ENCODE peak calls at places on chromosome 2, in six cellular contexts. D, S, P, X, A and J are unnamed samples.

GRCh38 chr2:156982615-156983014 is 274.9 kb upstream of the GALNT5 start:
- DNase-seq in D (peak), S (no peak), P (no peak), X (no peak), A (no peak), J (no peak)

GRCh38 chr2:13522917-13523821 is 806.4 kb downstream of the TRIB2 start:
- DNase-seq in D (no peak), S (no peak), P (no peak), X (no peak), A (peak), J (no peak)

GRCh38 chr2:69734858-69735574 is 6.9 kb upstream of the ANXA4 start:
- DNase-seq in D (no peak), S (no peak), P (no peak), X (no peak), A (peak), J (no peak)

GRCh38 chr2:220335591-220335915 is 708.1 kb downstream of the SLC4A3 start:
- DNase-seq in D (no peak), S (no peak), P (no peak), X (no peak), A (no peak), J (no peak)

GRCh38 chr2:172350844-172351480 is 76.4 kb upstream of the ITGA6 start:
- DNase-seq in D (no peak), S (no peak), P (no peak), X (no peak), A (no peak), J (no peak)

GRCh38 chr2:104583791-104584190 is 270.1 kb upstream of the POU3F3 start:
- DNase-seq in D (no peak), S (no peak), P (peak), X (no peak), A (no peak), J (no peak)

GRCh38 chr2:191322838-191323506 is 77.8 kb downstream of the MYO1B start:
- DNase-seq in D (no peak), S (no peak), P (no peak), X (no peak), A (peak), J (no peak)

GRCh38 chr2:71117064-71117463 is 13.0 kb downstream of the MCEE start:
- DNase-seq in D (no peak), S (no peak), P (no peak), X (no peak), A (no peak), J (no peak)

GRCh38 chr2:37156071-37156856 is 516 bp downstream of the EIF2AK2 start:
- DNase-seq in D (peak), S (peak), P (no peak), X (no peak), A (peak), J (peak)

GRCh38 chr2:143759455-143759854 is 630.2 kb downstream of the ARHGAP15 start:
- DNase-seq in D (no peak), S (no peak), P (peak), X (peak), A (no peak), J (peak)

GRCh38 chr2:64404002-64404731 is 49.8 kb upstream of the LGALSL start:
- DNase-seq in D (peak), S (peak), P (peak), X (peak), A (no peak), J (peak)

GRCh38 chr2:171391532-171391931 is 42.3 kb downstream of the METTL8 start:
- DNase-seq in D (no peak), S (no peak), P (no peak), X (no peak), A (no peak), J (no peak)

GRCh38 chr2:233125455-233126065 is 65.4 kb downstream of the INPP5D start:
- DNase-seq in D (no peak), S (no peak), P (no peak), X (no peak), A (no peak), J (no peak)

GRCh38 chr2:203070615-203071547 is 56.2 kb downstream of the NBEAL1 start:
- DNase-seq in D (no peak), S (peak), P (no peak), X (no peak), A (no peak), J (no peak)

GRCh38 chr2:165793161-165793778 is 777 bp downstream of the GALNT3 start:
- DNase-seq in D (no peak), S (peak), P (peak), X (no peak), A (peak), J (peak)

GRCh38 chr2:7052404-7052803 is 135.2 kb downstream of the RNF144A start:
- DNase-seq in D (no peak), S (no peak), P (no peak), X (no peak), A (no peak), J (no peak)

GRCh38 chr2:61368687-61369665 is 101.9 kb downstream of the USP34 start:
- DNase-seq in D (no peak), S (no peak), P (no peak), X (no peak), A (peak), J (no peak)

GRCh38 chr2:62785810-62786593 is 80.5 kb downstream of the EHBP1 start:
- DNase-seq in D (peak), S (peak), P (no peak), X (no peak), A (peak), J (no peak)

GRCh38 chr2:215664847-215665525 is 229.1 kb upstream of the FN1 start:
- DNase-seq in D (peak), S (peak), P (no peak), X (no peak), A (peak), J (no peak)

GRCh38 chr2:215657844-215658243 is 222.0 kb upstream of the FN1 start:
- DNase-seq in D (peak), S (peak), P (no peak), X (peak), A (peak), J (no peak)

GRCh38 chr2:215658635-215659305 is 222.9 kb upstream of the FN1 start:
- DNase-seq in D (no peak), S (no peak), P (no peak), X (no peak), A (no peak), J (no peak)

GRCh38 chr2:215659650-215660049 is 223.8 kb upstream of the FN1 start:
- DNase-seq in D (no peak), S (no peak), P (no peak), X (no peak), A (no peak), J (no peak)

DNA sequence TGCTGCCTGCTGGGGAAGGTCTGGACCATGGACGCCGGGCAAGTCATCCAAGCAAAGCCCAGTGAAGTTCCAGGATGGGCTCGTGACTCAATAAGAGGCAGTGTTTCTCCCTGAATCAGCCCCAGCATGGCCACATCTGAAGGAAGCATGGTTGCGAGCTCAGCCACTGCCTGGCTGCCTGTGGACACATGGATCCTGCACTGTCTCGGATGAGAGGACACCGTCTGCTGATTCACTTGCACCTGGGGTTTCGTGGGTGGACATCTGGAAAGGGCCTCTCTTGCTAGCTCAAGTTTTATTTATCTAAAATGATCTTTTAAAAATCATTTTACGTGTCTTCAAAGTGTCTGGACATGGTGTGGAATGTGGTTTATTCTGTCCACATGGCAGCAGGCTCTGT is 224.8 kb upstream of the FN1 start:
- DNase-seq in D (peak), S (peak), P (no peak), X (no peak), A (peak), J (no peak)
- H3K14ac ChIP-seq in D (peak), S (no peak), P (no peak), X (no peak), A (peak), J (peak)

DNA sequence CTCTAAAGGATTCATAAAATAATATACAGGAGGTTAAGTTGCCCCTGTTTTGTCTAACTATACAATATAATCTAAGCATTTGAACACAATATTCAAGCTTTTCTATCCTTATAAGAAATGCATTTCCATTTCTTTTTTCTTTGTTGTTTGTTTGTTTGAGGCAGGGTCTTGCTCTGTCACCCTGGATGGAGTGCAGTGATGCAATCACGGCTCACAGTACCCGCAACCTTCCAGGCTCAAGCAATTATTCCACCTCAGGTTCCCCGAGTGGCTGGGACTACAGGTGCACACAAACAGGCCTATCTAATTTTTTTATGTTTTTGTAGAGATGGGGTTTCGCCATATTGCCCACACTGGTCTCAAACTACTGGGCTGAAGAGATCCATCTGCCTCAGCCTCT is 307.8 kb downstream of the ZNF804A start:
- DNase-seq in D (no peak), S (no peak), P (no peak), X (no peak), A (no peak), J (no peak)
- H3K4ac ChIP-seq in D (no peak), S (no peak), P (no peak), X (no peak), A (no peak), J (no peak)

DNA sequence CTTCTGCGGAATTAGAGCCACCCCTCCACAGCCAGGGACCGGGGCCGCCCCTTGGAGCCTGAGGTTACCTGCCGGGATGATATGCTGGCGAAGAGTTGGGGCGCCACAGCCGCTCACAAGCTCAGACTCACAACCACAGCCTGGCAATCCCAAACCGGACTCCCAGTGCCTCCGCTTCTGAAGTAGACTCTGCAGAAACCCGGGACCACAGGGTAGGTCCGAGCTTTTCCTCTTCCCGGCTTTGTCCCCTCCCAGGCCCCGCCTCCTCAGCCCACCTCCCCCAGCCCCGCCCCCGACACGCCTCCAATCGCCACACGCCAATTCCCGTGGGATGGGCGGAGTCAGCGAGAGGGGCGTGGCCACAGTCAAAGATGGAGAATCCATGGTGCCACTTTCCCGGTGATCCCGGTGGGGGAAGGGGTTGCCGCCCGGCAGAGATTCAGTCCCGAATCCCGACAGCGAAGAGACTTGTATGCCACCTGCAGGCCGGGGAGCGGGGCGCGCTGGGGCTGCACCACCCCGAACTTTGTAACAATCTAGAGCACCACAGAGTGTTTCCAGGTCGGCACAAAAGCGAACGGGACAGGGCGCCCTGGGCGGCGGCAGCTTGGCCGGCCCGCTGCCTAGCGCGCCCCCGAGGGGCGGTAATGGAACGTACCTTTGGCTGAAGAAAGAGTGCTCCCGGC is at the start of gene IDH1:
- DNase-seq in D (peak), S (peak), P (peak), X (peak), A (peak), J (peak)
- H3K23ac ChIP-seq in D (peak), S (no peak), P (peak), X (no peak), A (no peak), J (no peak)

DNA sequence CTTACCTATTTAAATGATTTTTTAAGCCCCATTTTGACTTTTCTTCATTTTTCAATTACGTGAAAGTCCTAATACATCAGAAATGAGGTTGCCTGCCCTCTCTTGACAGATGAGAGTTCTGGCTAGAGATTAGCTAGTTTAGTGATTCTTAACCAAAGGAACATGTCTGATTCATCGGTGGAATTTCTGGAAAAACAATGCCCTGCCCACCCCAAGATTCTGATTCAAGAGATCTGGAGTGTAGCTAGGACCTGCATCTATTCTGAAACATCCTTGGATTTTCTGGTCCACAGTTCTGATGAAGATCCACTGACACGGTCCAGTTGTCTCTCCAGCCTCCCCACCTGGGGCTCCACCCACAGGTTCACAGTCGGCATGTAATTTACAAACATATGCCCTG is 111.2 kb downstream of the KLF7 start:
- DNase-seq in D (peak), S (no peak), P (no peak), X (no peak), A (no peak), J (no peak)
- H3K14ac ChIP-seq in D (no peak), S (peak), P (no peak), X (no peak), A (no peak), J (no peak)

DNA sequence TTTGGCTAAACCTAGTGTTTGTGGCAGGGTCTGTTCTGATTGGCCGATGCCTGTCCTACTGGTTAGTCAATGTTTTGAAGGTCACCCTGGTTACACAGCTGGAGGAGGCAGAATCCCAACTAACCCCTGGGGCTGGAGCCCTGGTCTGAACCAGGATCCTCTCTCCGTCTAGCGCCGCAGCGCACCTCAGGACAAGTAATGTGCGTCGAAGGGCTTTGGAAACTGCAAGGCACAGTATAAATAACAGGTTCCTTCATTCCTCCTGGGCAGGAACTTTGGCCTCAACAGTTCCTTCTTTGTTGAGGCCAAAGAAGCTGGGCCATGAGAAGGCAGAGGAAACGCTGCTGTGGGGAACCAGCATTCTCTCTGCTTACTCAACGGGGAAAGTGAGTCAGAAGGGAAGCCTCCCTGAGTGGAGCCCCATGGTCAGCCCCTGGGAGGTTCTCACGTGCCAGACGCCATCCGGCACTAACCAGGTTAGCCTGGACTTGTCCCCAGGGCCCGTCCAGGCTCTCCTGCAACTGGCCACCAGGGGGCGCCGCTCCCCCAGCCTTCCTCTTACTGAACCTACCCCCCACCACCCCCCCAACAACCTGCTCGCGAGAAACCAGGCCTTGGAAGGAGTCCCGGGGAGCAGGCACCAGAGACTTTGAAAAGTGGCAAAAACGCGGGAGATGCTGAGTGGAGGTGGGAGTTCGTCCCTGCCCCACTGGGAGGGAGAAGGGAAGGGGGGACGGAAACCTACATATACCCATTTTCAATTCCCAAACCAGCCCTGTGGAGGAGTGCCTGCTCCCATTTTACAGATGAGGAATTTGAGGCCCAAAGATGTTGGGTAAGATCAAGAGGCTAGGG is 19.8 kb downstream of the TEX44 start:
- DNase-seq in D (peak), S (peak), P (peak), X (no peak), A (peak), J (peak)
- H3K4ac ChIP-seq in D (peak), S (peak), P (no peak), X (peak), A (peak), J (no peak)

GRCh38 chr2:173390036-173390435 is 35.4 kb downstream of the CDCA7 start:
- DNase-seq in D (no peak), S (no peak), P (no peak), X (no peak), A (no peak), J (no peak)
- H3K23ac ChIP-seq in D (no peak), S (no peak), P (no peak), X (no peak), A (no peak), J (no peak)

GRCh38 chr2:33694904-33695303 is 95.8 kb upstream of the FAM98A start:
- DNase-seq in D (no peak), S (no peak), P (no peak), X (no peak), A (no peak), J (no peak)

DNA sequence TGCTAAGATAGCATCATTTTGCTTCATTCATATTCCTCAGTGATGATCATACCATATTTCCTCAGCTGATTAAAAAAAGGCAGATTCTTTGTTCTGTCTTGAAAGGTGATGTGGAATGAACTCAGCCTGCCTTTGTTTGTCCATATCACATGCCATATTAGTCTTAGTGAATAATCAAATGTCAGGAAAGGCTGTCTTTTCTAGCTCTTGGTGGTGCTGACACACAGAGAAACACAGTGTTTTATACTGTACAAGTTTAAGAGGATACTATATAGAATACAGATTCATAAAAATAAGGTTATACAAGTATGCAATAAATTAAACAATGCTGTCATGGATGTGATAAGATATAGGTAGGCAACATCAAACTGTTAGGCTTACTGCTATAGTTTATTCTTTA is 97.1 kb upstream of the FAM98A start:
- DNase-seq in D (no peak), S (no peak), P (no peak), X (no peak), A (no peak), J (no peak)
- H3K14ac ChIP-seq in D (no peak), S (no peak), P (no peak), X (no peak), A (no peak), J (no peak)

GRCh38 chr2:1871171-1871570 is 126.9 kb upstream of the PXDN start:
- DNase-seq in D (no peak), S (no peak), P (no peak), X (no peak), A (no peak), J (no peak)

GRCh38 chr2:1873343-1873742 is 129.0 kb upstream of the PXDN start:
- DNase-seq in D (no peak), S (no peak), P (no peak), X (no peak), A (no peak), J (no peak)

GRCh38 chr2:1874950-1875349 is 130.6 kb upstream of the PXDN start:
- DNase-seq in D (no peak), S (no peak), P (no peak), X (no peak), A (no peak), J (no peak)

GRCh38 chr2:1874101-1874865 is 130.0 kb upstream of the PXDN start:
- DNase-seq in D (no peak), S (no peak), P (no peak), X (no peak), A (no peak), J (no peak)

DNA sequence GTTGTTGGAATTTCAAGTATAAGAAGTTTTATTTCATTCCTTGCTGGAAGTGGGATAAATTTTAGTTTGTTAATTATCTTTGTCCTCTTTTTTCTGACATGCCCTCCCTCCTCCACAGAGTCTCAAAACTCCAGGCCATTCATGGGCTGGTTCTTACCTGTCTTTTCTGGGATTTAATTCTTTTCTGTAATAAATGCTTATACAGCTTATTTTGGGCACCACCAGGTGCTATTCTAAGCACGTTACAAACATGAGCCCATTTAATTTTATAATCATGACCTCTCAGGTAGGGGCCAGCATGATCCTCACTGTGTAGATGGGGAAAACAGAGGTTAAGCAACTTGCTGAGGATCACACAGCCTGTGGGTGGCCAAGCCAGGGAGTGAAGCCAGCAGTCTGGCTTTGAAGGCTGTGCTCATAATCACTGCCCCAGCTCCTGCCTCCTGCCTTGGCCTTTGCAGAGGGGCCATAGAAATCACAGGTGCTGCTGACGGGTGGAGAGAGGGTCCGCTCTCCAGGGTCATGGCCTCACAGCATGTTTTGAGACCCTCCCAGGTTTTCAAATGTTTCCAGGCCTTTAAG is 128.4 kb upstream of the PXDN start:
- DNase-seq in D (no peak), S (no peak), P (no peak), X (no peak), A (no peak), J (no peak)
- H3K4ac ChIP-seq in D (no peak), S (no peak), P (no peak), X (no peak), A (no peak), J (no peak)

GRCh38 chr2:176089843-176090395 is 2.6 kb upstream of the HOXD13 start:
- DNase-seq in D (no peak), S (no peak), P (no peak), X (no peak), A (no peak), J (no peak)

GRCh38 chr2:176085861-176086771 is 2.4 kb upstream of the EVX2 start:
- DNase-seq in D (peak), S (no peak), P (no peak), X (no peak), A (peak), J (peak)

GRCh38 chr2:176088937-176089842 is 3.3 kb upstream of the HOXD13 start:
- DNase-seq in D (no peak), S (no peak), P (no peak), X (no peak), A (no peak), J (peak)

GRCh38 chr2:176087330-176088047 is 3.7 kb upstream of the EVX2 start:
- DNase-seq in D (no peak), S (no peak), P (no peak), X (no peak), A (no peak), J (no peak)

GRCh38 chr2:176088048-176088936 is 4.2 kb upstream of the HOXD13 start:
- DNase-seq in D (peak), S (peak), P (no peak), X (no peak), A (peak), J (peak)
- H3K23ac ChIP-seq in D (no peak), S (no peak), P (no peak), X (no peak), A (no peak), J (no peak)